ENCODE peak calls at places on chromosomes 3 and 15, in seven cellular contexts. One of them, this sample, is unnamed.

GRCh38 chr15:68197661-68198437 is 7.3 kb downstream of the CALML4 start:
- DNase-seq in transverse colon: no peak
- DNase-seq in HCT116: no peak
- DNase-seq in stomach: no peak
- DNase-seq in GM12891: no peak
- DNase-seq in GM23338: no peak
- DNase-seq in breast epithelium: no peak
- DNase-seq in this sample: no peak

GRCh38 chr3:179927191-179927590 is 109.5 kb downstream of the PEX5L start:
- DNase-seq in stomach: no peak
- DNase-seq in breast epithelium: no peak
- DNase-seq in GM12891: no peak
- DNase-seq in transverse colon: no peak
- DNase-seq in HCT116: no peak
- DNase-seq in GM23338: no peak
- DNase-seq in this sample: no peak

GRCh38 chr15:77038312-77039216 is 32.3 kb downstream of the TSPAN3 start:
- DNase-seq in GM12891: no peak
- DNase-seq in stomach: no peak
- DNase-seq in breast epithelium: no peak
- DNase-seq in transverse colon: peak; percentile 55
- DNase-seq in HCT116: no peak
- DNase-seq in GM23338: no peak
- DNase-seq in this sample: no peak

GRCh38 chr3:43733459-43734384 is 43.0 kb downstream of the ABHD5 start:
- DNase-seq in GM12891: no peak
- DNase-seq in stomach: no peak
- DNase-seq in GM23338: peak; percentile 47
- DNase-seq in transverse colon: no peak
- DNase-seq in HCT116: no peak
- DNase-seq in breast epithelium: no peak
- DNase-seq in this sample: no peak

GRCh38 chr3:145776782-145777408 is 384.1 kb downstream of the PLOD2 start:
- DNase-seq in transverse colon: no peak
- DNase-seq in GM12891: no peak
- DNase-seq in breast epithelium: no peak
- DNase-seq in GM23338: peak; percentile 77
- DNase-seq in HCT116: peak; percentile 39
- DNase-seq in stomach: peak; percentile 60
- DNase-seq in this sample: no peak

GRCh38 chr3:15982667-15983145 is 184.9 kb upstream of the ANKRD28 start:
- DNase-seq in stomach: no peak
- DNase-seq in HCT116: peak; percentile 10
- DNase-seq in breast epithelium: no peak
- DNase-seq in GM12891: no peak
- DNase-seq in transverse colon: no peak
- DNase-seq in GM23338: no peak
- DNase-seq in this sample: no peak

GRCh38 chr15:84402856-84403608 is 167.5 kb downstream of the GOLGA6L4 start:
- DNase-seq in breast epithelium: no peak
- DNase-seq in GM23338: no peak
- DNase-seq in HCT116: no peak
- DNase-seq in GM12891: no peak
- DNase-seq in stomach: no peak
- DNase-seq in transverse colon: no peak
- DNase-seq in this sample: no peak

GRCh38 chr3:110971010-110971585 is 100.5 kb upstream of the NECTIN3 start:
- DNase-seq in transverse colon: no peak
- DNase-seq in GM23338: no peak
- DNase-seq in breast epithelium: no peak
- DNase-seq in stomach: no peak
- DNase-seq in GM12891: no peak
- DNase-seq in HCT116: no peak
- DNase-seq in this sample: no peak

GRCh38 chr3:23811117-23811487 is 5.3 kb downstream of the UBE2E1 start:
- DNase-seq in HCT116: no peak
- DNase-seq in stomach: no peak
- DNase-seq in GM12891: no peak
- DNase-seq in transverse colon: peak; percentile 20
- DNase-seq in GM23338: peak; percentile 47
- DNase-seq in breast epithelium: no peak
- DNase-seq in this sample: no peak

GRCh38 chr15:50183112-50183794 is 1.3 kb downstream of the SLC27A2 start:
- DNase-seq in transverse colon: no peak
- DNase-seq in HCT116: no peak
- DNase-seq in GM23338: no peak
- DNase-seq in stomach: no peak
- DNase-seq in GM12891: peak; percentile 35
- DNase-seq in breast epithelium: no peak
- DNase-seq in this sample: peak; percentile 20

GRCh38 chr15:62066663-62067447 is at the start of gene C2CD4A:
- DNase-seq in GM12891: peak; percentile 11
- DNase-seq in HCT116: peak; percentile 70
- DNase-seq in GM23338: peak; percentile 97
- DNase-seq in transverse colon: peak; percentile 83
- DNase-seq in breast epithelium: peak; percentile 82
- DNase-seq in stomach: peak; percentile 90
- DNase-seq in this sample: peak; percentile 13

GRCh38 chr3:183698318-183698731 is 728 bp downstream of the YEATS2 start:
- DNase-seq in stomach: no peak
- DNase-seq in GM12891: no peak
- DNase-seq in HCT116: no peak
- DNase-seq in transverse colon: peak; percentile 25
- DNase-seq in breast epithelium: no peak
- DNase-seq in GM23338: peak; percentile 62
- DNase-seq in this sample: no peak

GRCh38 chr3:187315872-187316271 is 24.3 kb upstream of the MASP1 start:
- DNase-seq in stomach: no peak
- DNase-seq in breast epithelium: no peak
- DNase-seq in GM23338: no peak
- DNase-seq in HCT116: no peak
- DNase-seq in transverse colon: no peak
- DNase-seq in GM12891: no peak
- DNase-seq in this sample: no peak

GRCh38 chr15:45522931-45523331 is 376 bp upstream of the SLC30A4 start:
- DNase-seq in HCT116: no peak
- DNase-seq in stomach: no peak
- DNase-seq in GM23338: peak; percentile 65
- DNase-seq in transverse colon: no peak
- DNase-seq in GM12891: no peak
- DNase-seq in breast epithelium: no peak
- DNase-seq in this sample: no peak

GRCh38 chr3:126064627-126065258 is 19.2 kb downstream of the SLC41A3 start:
- DNase-seq in GM23338: no peak
- DNase-seq in breast epithelium: no peak
- DNase-seq in HCT116: no peak
- DNase-seq in GM12891: no peak
- DNase-seq in stomach: peak; percentile 44
- DNase-seq in transverse colon: peak; percentile 22
- DNase-seq in this sample: no peak

GRCh38 chr15:44194397-44195150 is 497 bp downstream of the FRMD5 start:
- DNase-seq in GM12891: peak; percentile 30
- DNase-seq in breast epithelium: no peak
- DNase-seq in transverse colon: peak; percentile 58
- DNase-seq in GM23338: no peak
- DNase-seq in stomach: peak; percentile 45
- DNase-seq in HCT116: no peak
- DNase-seq in this sample: peak; percentile 32

GRCh38 chr15:69044899-69045298 is 30.4 kb downstream of the NOX5 start:
- DNase-seq in transverse colon: no peak
- DNase-seq in GM12891: no peak
- DNase-seq in stomach: no peak
- DNase-seq in breast epithelium: no peak
- DNase-seq in GM23338: no peak
- DNase-seq in HCT116: no peak
- DNase-seq in this sample: no peak

GRCh38 chr3:187974857-187975257 is 179.1 kb upstream of the LPP start:
- DNase-seq in HCT116: no peak
- DNase-seq in stomach: no peak
- DNase-seq in GM12891: no peak
- DNase-seq in GM23338: no peak
- DNase-seq in transverse colon: no peak
- DNase-seq in breast epithelium: no peak
- DNase-seq in this sample: no peak

GRCh38 chr3:61530355-61530754 is 31.0 kb upstream of the PTPRG start:
- DNase-seq in stomach: no peak
- DNase-seq in breast epithelium: no peak
- DNase-seq in GM23338: peak; percentile 85
- DNase-seq in transverse colon: no peak
- DNase-seq in HCT116: peak; percentile 49
- DNase-seq in GM12891: no peak
- DNase-seq in this sample: no peak

GRCh38 chr15:52348056-52348745 is 52.6 kb upstream of the MYO5C start:
- DNase-seq in GM12891: no peak
- DNase-seq in breast epithelium: no peak
- DNase-seq in GM23338: no peak
- DNase-seq in stomach: no peak
- DNase-seq in HCT116: no peak
- DNase-seq in transverse colon: no peak
- DNase-seq in this sample: no peak

DNA sequence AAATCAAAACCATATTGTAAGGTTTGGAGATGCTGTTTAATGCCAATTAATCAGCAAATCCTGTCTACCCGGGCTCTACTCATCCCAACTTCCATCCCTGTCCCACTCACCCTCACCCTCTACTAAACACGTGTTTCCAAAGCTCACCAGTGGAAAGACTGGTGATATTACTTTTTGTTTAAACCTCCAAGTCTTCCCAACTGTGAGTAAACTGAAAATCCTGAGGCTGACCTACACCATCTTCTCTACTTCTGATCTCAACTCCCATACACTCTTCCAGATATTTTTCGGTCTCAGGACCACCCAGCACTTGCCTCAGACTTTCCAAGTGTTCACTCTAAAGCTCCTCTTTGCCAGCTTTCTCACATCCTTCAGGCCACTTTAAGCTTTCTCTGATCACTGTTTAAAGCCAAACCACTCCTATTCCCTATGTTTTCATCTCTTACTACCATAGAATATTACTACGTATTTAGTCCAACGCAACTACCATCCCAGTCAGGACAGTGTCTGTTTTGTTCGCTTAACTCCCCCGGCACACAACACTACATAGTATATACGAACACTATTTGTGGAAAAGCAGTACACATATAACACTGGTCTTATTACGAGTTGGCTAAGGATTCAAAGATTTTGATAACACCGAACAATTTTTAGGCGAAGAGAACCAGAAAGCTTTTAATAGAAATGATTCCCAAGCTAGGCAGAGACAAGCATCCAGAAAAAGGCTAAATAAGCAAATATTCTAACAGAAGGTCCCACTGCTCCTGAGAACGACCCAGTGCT is 684 bp downstream of the RPL4 start:
- DNase-seq in GM23338: no peak
- DNase-seq in GM12891: no peak
- DNase-seq in breast epithelium: no peak
- DNase-seq in HCT116: no peak
- DNase-seq in stomach: no peak
- DNase-seq in transverse colon: no peak
- DNase-seq in this sample: no peak
- TF ChIP-seq POLR2AphosphoS5 in GM23338: no peak
- TF ChIP-seq POLR2AphosphoS5 in GM12891: no peak
- TF ChIP-seq POLR2AphosphoS5 in breast epithelium: no peak
- TF ChIP-seq POLR2AphosphoS5 in HCT116: no peak
- TF ChIP-seq POLR2AphosphoS5 in stomach: no peak
- TF ChIP-seq POLR2AphosphoS5 in transverse colon: no peak
- TF ChIP-seq POLR2AphosphoS5 in this sample: no peak

DNA sequence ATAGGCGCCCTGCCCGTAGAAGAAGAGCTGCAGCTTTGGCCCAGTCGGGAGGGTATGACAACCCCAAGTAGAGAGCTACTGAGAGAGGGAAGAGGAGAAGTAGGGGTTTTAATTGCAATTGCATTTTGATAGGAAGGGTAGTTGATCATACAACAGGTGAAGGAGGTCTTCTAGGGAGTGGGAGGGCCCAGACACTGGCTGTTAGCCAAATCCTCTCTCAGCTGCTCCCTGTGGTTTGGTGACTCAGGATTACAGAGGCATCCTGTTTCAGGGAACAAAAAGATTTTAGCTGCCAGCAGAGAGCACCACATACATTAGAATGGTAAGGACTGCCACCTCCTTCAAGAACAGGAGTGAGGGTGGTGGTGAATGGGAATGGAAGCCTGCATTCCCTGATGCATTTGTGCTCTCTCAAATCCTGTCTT is 408.9 kb upstream of the THBS1 start:
- DNase-seq in breast epithelium: no peak
- DNase-seq in GM12891: no peak
- DNase-seq in GM23338: peak; percentile 94
- DNase-seq in transverse colon: peak; percentile 41
- DNase-seq in HCT116: peak; percentile 82
- DNase-seq in stomach: peak; percentile 56
- DNase-seq in this sample: no peak
- TF ChIP-seq POLR2AphosphoS5 in breast epithelium: peak; percentile 28
- TF ChIP-seq POLR2AphosphoS5 in GM12891: no peak
- TF ChIP-seq POLR2AphosphoS5 in GM23338: no peak
- TF ChIP-seq POLR2AphosphoS5 in transverse colon: no peak
- TF ChIP-seq POLR2AphosphoS5 in HCT116: no peak
- TF ChIP-seq POLR2AphosphoS5 in stomach: peak; percentile 79
- TF ChIP-seq POLR2AphosphoS5 in this sample: no peak

GRCh38 chr3:39146611-39147373 is 6.6 kb downstream of the CSRNP1 start:
- DNase-seq in breast epithelium: peak; percentile 69
- DNase-seq in stomach: peak; percentile 79
- DNase-seq in transverse colon: peak; percentile 85
- DNase-seq in HCT116: peak; percentile 77
- DNase-seq in GM12891: no peak
- DNase-seq in GM23338: no peak
- DNase-seq in this sample: no peak
- TF ChIP-seq POLR2AphosphoS5 in breast epithelium: no peak
- TF ChIP-seq POLR2AphosphoS5 in stomach: peak; percentile 71
- TF ChIP-seq POLR2AphosphoS5 in transverse colon: peak; percentile 73
- TF ChIP-seq POLR2AphosphoS5 in HCT116: peak; percentile 72
- TF ChIP-seq POLR2AphosphoS5 in GM12891: no peak
- TF ChIP-seq POLR2AphosphoS5 in GM23338: no peak
- TF ChIP-seq POLR2AphosphoS5 in this sample: no peak

GRCh38 chr15:75100679-75101078 is 77.3 kb downstream of the PPCDC start:
- DNase-seq in transverse colon: no peak
- DNase-seq in breast epithelium: no peak
- DNase-seq in GM23338: no peak
- DNase-seq in HCT116: no peak
- DNase-seq in GM12891: no peak
- DNase-seq in stomach: no peak
- DNase-seq in this sample: no peak

GRCh38 chr15:75095594-75095993 is 72.2 kb downstream of the PPCDC start:
- DNase-seq in transverse colon: no peak
- DNase-seq in stomach: no peak
- DNase-seq in GM23338: no peak
- DNase-seq in GM12891: no peak
- DNase-seq in HCT116: no peak
- DNase-seq in breast epithelium: no peak
- DNase-seq in this sample: no peak

GRCh38 chr15:75097939-75098338 is 74.5 kb downstream of the PPCDC start:
- DNase-seq in GM23338: no peak
- DNase-seq in transverse colon: no peak
- DNase-seq in GM12891: no peak
- DNase-seq in breast epithelium: no peak
- DNase-seq in stomach: no peak
- DNase-seq in HCT116: no peak
- DNase-seq in this sample: no peak

DNA sequence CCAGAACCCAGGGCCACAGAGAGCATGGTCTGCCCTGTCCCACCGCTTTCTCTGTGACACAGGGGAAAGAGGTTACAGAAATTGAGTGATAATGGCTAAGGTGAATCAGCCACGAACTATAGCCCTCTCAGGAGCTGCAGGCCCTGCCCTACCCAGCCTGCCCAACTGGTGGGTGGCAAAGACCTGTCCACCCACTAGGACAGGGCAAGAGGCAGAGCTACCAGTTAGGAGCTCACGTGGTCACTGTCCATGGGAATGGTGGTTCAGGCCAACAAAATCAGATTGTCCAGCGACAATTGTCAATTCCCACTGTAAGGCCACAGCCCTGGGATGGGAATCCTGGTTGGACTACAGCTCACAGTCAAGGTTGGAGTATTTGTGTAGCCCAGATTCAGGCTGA is 75.0 kb downstream of the PPCDC start:
- DNase-seq in breast epithelium: no peak
- DNase-seq in stomach: no peak
- DNase-seq in GM23338: no peak
- DNase-seq in transverse colon: no peak
- DNase-seq in GM12891: no peak
- DNase-seq in HCT116: no peak
- DNase-seq in this sample: no peak
- TF ChIP-seq POLR2AphosphoS5 in breast epithelium: no peak
- TF ChIP-seq POLR2AphosphoS5 in stomach: no peak
- TF ChIP-seq POLR2AphosphoS5 in GM23338: no peak
- TF ChIP-seq POLR2AphosphoS5 in transverse colon: no peak
- TF ChIP-seq POLR2AphosphoS5 in GM12891: no peak
- TF ChIP-seq POLR2AphosphoS5 in HCT116: no peak
- TF ChIP-seq POLR2AphosphoS5 in this sample: no peak

This sample was measured in GM12892.